ENCODE peak calls at places on chromosomes 11 and 22, in six cellular contexts. One of them, this sample, is unnamed.
A peak's percentile ranks its signal among the peaks of the same experiment; 100 is the strongest.

GRCh38 chr11:450809-451451 is 851 bp downstream of the PTDSS2 start:
- DNase-seq in NCI-H524 treated with DMSO at 0.1 percent for 48 hours: no peak
- DNase-seq in AG08395: peak; percentile 70
- DNase-seq in CD4-positive, CD25-positive, alpha-beta regulatory T cell: peak; percentile 82
- DNase-seq in mucosa of descending colon: peak; percentile 86
- DNase-seq in stimulated activated CD4-positive, alpha-beta T cell treated with anti-CD3 and anti-CD28 coated beads, Interleukin-1b, Interleukin-23, amount 100 ng/mL, for 24 hours: peak; percentile 46
- DNase-seq in this sample: peak; percentile 72

GRCh38 chr11:8247312-8247711 is 16.4 kb downstream of the LMO1 start:
- DNase-seq in NCI-H524 treated with DMSO at 0.1 percent for 48 hours: no peak
- DNase-seq in stimulated activated CD4-positive, alpha-beta T cell treated with anti-CD3 and anti-CD28 coated beads, Interleukin-1b, Interleukin-23, amount 100 ng/mL, for 24 hours: no peak
- DNase-seq in mucosa of descending colon: no peak
- DNase-seq in AG08395: no peak
- DNase-seq in CD4-positive, CD25-positive, alpha-beta regulatory T cell: no peak
- DNase-seq in this sample: no peak

GRCh38 chr11:82024760-82025159 is 708.9 kb downstream of the FAM181B start:
- DNase-seq in mucosa of descending colon: no peak
- DNase-seq in CD4-positive, CD25-positive, alpha-beta regulatory T cell: no peak
- DNase-seq in NCI-H524 treated with DMSO at 0.1 percent for 48 hours: no peak
- DNase-seq in stimulated activated CD4-positive, alpha-beta T cell treated with anti-CD3 and anti-CD28 coated beads, Interleukin-1b, Interleukin-23, amount 100 ng/mL, for 24 hours: no peak
- DNase-seq in AG08395: no peak
- DNase-seq in this sample: no peak

GRCh38 chr11:133174013-133174412 is 358.3 kb downstream of the OPCML start:
- DNase-seq in AG08395: no peak
- DNase-seq in mucosa of descending colon: no peak
- DNase-seq in NCI-H524 treated with DMSO at 0.1 percent for 48 hours: no peak
- DNase-seq in CD4-positive, CD25-positive, alpha-beta regulatory T cell: no peak
- DNase-seq in stimulated activated CD4-positive, alpha-beta T cell treated with anti-CD3 and anti-CD28 coated beads, Interleukin-1b, Interleukin-23, amount 100 ng/mL, for 24 hours: no peak
- DNase-seq in this sample: no peak

GRCh38 chr11:122872046-122872445 is 10.5 kb upstream of the JHY start:
- DNase-seq in AG08395: no peak
- DNase-seq in mucosa of descending colon: no peak
- DNase-seq in CD4-positive, CD25-positive, alpha-beta regulatory T cell: no peak
- DNase-seq in stimulated activated CD4-positive, alpha-beta T cell treated with anti-CD3 and anti-CD28 coated beads, Interleukin-1b, Interleukin-23, amount 100 ng/mL, for 24 hours: no peak
- DNase-seq in NCI-H524 treated with DMSO at 0.1 percent for 48 hours: no peak
- DNase-seq in this sample: no peak

GRCh38 chr11:19646921-19647320 is 65.7 kb upstream of the NAV2 start:
- DNase-seq in stimulated activated CD4-positive, alpha-beta T cell treated with anti-CD3 and anti-CD28 coated beads, Interleukin-1b, Interleukin-23, amount 100 ng/mL, for 24 hours: no peak
- DNase-seq in AG08395: peak; percentile 94
- DNase-seq in mucosa of descending colon: no peak
- DNase-seq in NCI-H524 treated with DMSO at 0.1 percent for 48 hours: no peak
- DNase-seq in CD4-positive, CD25-positive, alpha-beta regulatory T cell: no peak
- DNase-seq in this sample: peak; percentile 92

GRCh38 chr11:120562806-120563425 is 51.4 kb downstream of the GRIK4 start:
- DNase-seq in CD4-positive, CD25-positive, alpha-beta regulatory T cell: no peak
- DNase-seq in NCI-H524 treated with DMSO at 0.1 percent for 48 hours: no peak
- DNase-seq in AG08395: peak; percentile 32
- DNase-seq in mucosa of descending colon: no peak
- DNase-seq in stimulated activated CD4-positive, alpha-beta T cell treated with anti-CD3 and anti-CD28 coated beads, Interleukin-1b, Interleukin-23, amount 100 ng/mL, for 24 hours: no peak
- DNase-seq in this sample: peak; percentile 40

GRCh38 chr22:28006271-28006670 is 87.2 kb upstream of the PITPNB start:
- DNase-seq in AG08395: peak; percentile 45
- DNase-seq in mucosa of descending colon: no peak
- DNase-seq in stimulated activated CD4-positive, alpha-beta T cell treated with anti-CD3 and anti-CD28 coated beads, Interleukin-1b, Interleukin-23, amount 100 ng/mL, for 24 hours: no peak
- DNase-seq in CD4-positive, CD25-positive, alpha-beta regulatory T cell: no peak
- DNase-seq in NCI-H524 treated with DMSO at 0.1 percent for 48 hours: no peak
- DNase-seq in this sample: peak; percentile 43

GRCh38 chr11:116062526-116063171 is 558.4 kb upstream of the CADM1 start:
- DNase-seq in mucosa of descending colon: no peak
- DNase-seq in stimulated activated CD4-positive, alpha-beta T cell treated with anti-CD3 and anti-CD28 coated beads, Interleukin-1b, Interleukin-23, amount 100 ng/mL, for 24 hours: no peak
- DNase-seq in AG08395: no peak
- DNase-seq in NCI-H524 treated with DMSO at 0.1 percent for 48 hours: no peak
- DNase-seq in CD4-positive, CD25-positive, alpha-beta regulatory T cell: no peak
- DNase-seq in this sample: no peak

GRCh38 chr22:49678842-49679170 is 148.9 kb downstream of the BRD1 start:
- DNase-seq in NCI-H524 treated with DMSO at 0.1 percent for 48 hours: no peak
- DNase-seq in mucosa of descending colon: no peak
- DNase-seq in stimulated activated CD4-positive, alpha-beta T cell treated with anti-CD3 and anti-CD28 coated beads, Interleukin-1b, Interleukin-23, amount 100 ng/mL, for 24 hours: no peak
- DNase-seq in AG08395: no peak
- DNase-seq in CD4-positive, CD25-positive, alpha-beta regulatory T cell: no peak
- DNase-seq in this sample: no peak

GRCh38 chr11:63802637-63803414 is 10.4 kb upstream of the SPINDOC start:
- DNase-seq in NCI-H524 treated with DMSO at 0.1 percent for 48 hours: no peak
- DNase-seq in stimulated activated CD4-positive, alpha-beta T cell treated with anti-CD3 and anti-CD28 coated beads, Interleukin-1b, Interleukin-23, amount 100 ng/mL, for 24 hours: no peak
- DNase-seq in AG08395: peak; percentile 43
- DNase-seq in mucosa of descending colon: no peak
- DNase-seq in CD4-positive, CD25-positive, alpha-beta regulatory T cell: no peak
- DNase-seq in this sample: peak; percentile 53

GRCh38 chr11:70568504-70569172 is 170.3 kb downstream of the CTTN start:
- DNase-seq in mucosa of descending colon: peak; percentile 73
- DNase-seq in NCI-H524 treated with DMSO at 0.1 percent for 48 hours: no peak
- DNase-seq in AG08395: peak; percentile 92
- DNase-seq in stimulated activated CD4-positive, alpha-beta T cell treated with anti-CD3 and anti-CD28 coated beads, Interleukin-1b, Interleukin-23, amount 100 ng/mL, for 24 hours: no peak
- DNase-seq in CD4-positive, CD25-positive, alpha-beta regulatory T cell: no peak
- DNase-seq in this sample: peak; percentile 91

GRCh38 chr22:50528682-50529415 is 963 bp downstream of the TYMP start:
- DNase-seq in CD4-positive, CD25-positive, alpha-beta regulatory T cell: no peak
- DNase-seq in mucosa of descending colon: no peak
- DNase-seq in AG08395: no peak
- DNase-seq in NCI-H524 treated with DMSO at 0.1 percent for 48 hours: no peak
- DNase-seq in stimulated activated CD4-positive, alpha-beta T cell treated with anti-CD3 and anti-CD28 coated beads, Interleukin-1b, Interleukin-23, amount 100 ng/mL, for 24 hours: no peak
- DNase-seq in this sample: no peak

GRCh38 chr11:19110290-19110689 is 6.7 kb upstream of the ZDHHC13 start:
- DNase-seq in NCI-H524 treated with DMSO at 0.1 percent for 48 hours: peak; percentile 2
- DNase-seq in stimulated activated CD4-positive, alpha-beta T cell treated with anti-CD3 and anti-CD28 coated beads, Interleukin-1b, Interleukin-23, amount 100 ng/mL, for 24 hours: no peak
- DNase-seq in AG08395: no peak
- DNase-seq in mucosa of descending colon: no peak
- DNase-seq in CD4-positive, CD25-positive, alpha-beta regulatory T cell: no peak
- DNase-seq in this sample: no peak

GRCh38 chr11:134438533-134438932 is 26.5 kb upstream of the B3GAT1 start:
- DNase-seq in NCI-H524 treated with DMSO at 0.1 percent for 48 hours: no peak
- DNase-seq in stimulated activated CD4-positive, alpha-beta T cell treated with anti-CD3 and anti-CD28 coated beads, Interleukin-1b, Interleukin-23, amount 100 ng/mL, for 24 hours: no peak
- DNase-seq in AG08395: no peak
- DNase-seq in mucosa of descending colon: no peak
- DNase-seq in CD4-positive, CD25-positive, alpha-beta regulatory T cell: no peak
- DNase-seq in this sample: no peak

GRCh38 chr11:4560462-4560861 is 15.5 kb downstream of the OR52M1 start:
- DNase-seq in AG08395: no peak
- DNase-seq in CD4-positive, CD25-positive, alpha-beta regulatory T cell: no peak
- DNase-seq in stimulated activated CD4-positive, alpha-beta T cell treated with anti-CD3 and anti-CD28 coated beads, Interleukin-1b, Interleukin-23, amount 100 ng/mL, for 24 hours: no peak
- DNase-seq in NCI-H524 treated with DMSO at 0.1 percent for 48 hours: no peak
- DNase-seq in mucosa of descending colon: no peak
- DNase-seq in this sample: no peak

GRCh38 chr11:108559904-108560303 is 33.7 kb downstream of the EXPH5 start:
- DNase-seq in AG08395: peak; percentile 76
- DNase-seq in CD4-positive, CD25-positive, alpha-beta regulatory T cell: no peak
- DNase-seq in mucosa of descending colon: no peak
- DNase-seq in stimulated activated CD4-positive, alpha-beta T cell treated with anti-CD3 and anti-CD28 coated beads, Interleukin-1b, Interleukin-23, amount 100 ng/mL, for 24 hours: no peak
- DNase-seq in NCI-H524 treated with DMSO at 0.1 percent for 48 hours: no peak
- DNase-seq in this sample: peak; percentile 75

GRCh38 chr11:100789500-100789899 is 102.4 kb downstream of the ARHGAP42 start:
- DNase-seq in mucosa of descending colon: no peak
- DNase-seq in AG08395: no peak
- DNase-seq in NCI-H524 treated with DMSO at 0.1 percent for 48 hours: no peak
- DNase-seq in CD4-positive, CD25-positive, alpha-beta regulatory T cell: no peak
- DNase-seq in stimulated activated CD4-positive, alpha-beta T cell treated with anti-CD3 and anti-CD28 coated beads, Interleukin-1b, Interleukin-23, amount 100 ng/mL, for 24 hours: no peak
- DNase-seq in this sample: no peak